ENCODE peak calls at places on chromosome 3, in four cellular contexts. One of them, this sample, is unnamed.
A peak's percentile ranks its signal among the peaks of the same experiment; 100 is the strongest.

GRCh38 chr3:122957707-122958210 is 69.8 kb downstream of the SEMA5B start:
- DNase-seq in GM23248: no peak
- DNase-seq in neuronal stem cell: no peak
- DNase-seq in A549: no peak
- DNase-seq in this sample: no peak

GRCh38 chr3:10983219-10983916 is 9.2 kb upstream of the SLC6A1 start:
- DNase-seq in GM23248: peak; percentile 61
- DNase-seq in neuronal stem cell: peak; percentile 49
- DNase-seq in A549: peak; percentile 37
- DNase-seq in this sample: peak; percentile 21

GRCh38 chr3:108486272-108486787 is 24.1 kb downstream of the MYH15 start:
- DNase-seq in GM23248: no peak
- DNase-seq in neuronal stem cell: no peak
- DNase-seq in A549: no peak
- DNase-seq in this sample: no peak

GRCh38 chr3:129023909-129024308 is 22.8 kb downstream of the EFCC1 start:
- DNase-seq in GM23248: peak; percentile 48
- DNase-seq in neuronal stem cell: no peak
- DNase-seq in A549: peak; percentile 38
- DNase-seq in this sample: peak; percentile 31

GRCh38 chr3:61667417-61668213 is 106.2 kb downstream of the PTPRG start:
- DNase-seq in GM23248: peak; percentile 23
- DNase-seq in neuronal stem cell: no peak
- DNase-seq in A549: no peak
- DNase-seq in this sample: no peak

GRCh38 chr3:153443961-153444360 is 281.9 kb downstream of the RAP2B start:
- DNase-seq in GM23248: peak; percentile 26
- DNase-seq in neuronal stem cell: no peak
- DNase-seq in A549: peak; percentile 26
- DNase-seq in this sample: peak; percentile 25

GRCh38 chr3:35744419-35744818 is 105.1 kb downstream of the ARPP21 start:
- DNase-seq in GM23248: no peak
- DNase-seq in neuronal stem cell: peak; percentile 17
- DNase-seq in A549: no peak
- DNase-seq in this sample: peak; percentile 13

GRCh38 chr3:45035441-45036301 is 9.6 kb downstream of the CLEC3B start:
- DNase-seq in GM23248: no peak
- DNase-seq in neuronal stem cell: no peak
- DNase-seq in A549: no peak
- DNase-seq in this sample: peak; percentile 59

GRCh38 chr3:169227911-169228310 is 435.6 kb downstream of the MECOM start:
- DNase-seq in GM23248: peak; percentile 85
- DNase-seq in neuronal stem cell: no peak
- DNase-seq in A549: no peak
- DNase-seq in this sample: peak; percentile 71

GRCh38 chr3:188294823-188295487 is 141.0 kb downstream of the LPP start:
- DNase-seq in GM23248: peak; percentile 96
- DNase-seq in neuronal stem cell: no peak
- DNase-seq in A549: peak; percentile 87
- DNase-seq in this sample: peak; percentile 99

GRCh38 chr3:168517514-168518071 is 421.9 kb upstream of the GOLIM4 start:
- DNase-seq in GM23248: no peak
- DNase-seq in neuronal stem cell: no peak
- DNase-seq in A549: no peak
- DNase-seq in this sample: no peak

GRCh38 chr3:38117163-38117716 is 19.7 kb downstream of the ACAA1 start:
- DNase-seq in GM23248: peak; percentile 32
- DNase-seq in neuronal stem cell: no peak
- DNase-seq in A549: no peak
- DNase-seq in this sample: no peak

GRCh38 chr3:17632401-17633100 is 109.9 kb downstream of the TBC1D5 start:
- DNase-seq in GM23248: peak; percentile 83
- DNase-seq in neuronal stem cell: no peak
- DNase-seq in A549: peak; percentile 69
- DNase-seq in this sample: peak; percentile 73

GRCh38 chr3:113747719-113748046 is 848 bp downstream of the ATP6V1A start:
- DNase-seq in GM23248: peak; percentile 49
- DNase-seq in neuronal stem cell: peak; percentile 6
- DNase-seq in A549: no peak
- DNase-seq in this sample: peak; percentile 38

GRCh38 chr3:123314409-123315270 is 112.9 kb downstream of the SEC22A start:
- DNase-seq in GM23248: no peak
- DNase-seq in neuronal stem cell: no peak
- DNase-seq in A549: no peak
- DNase-seq in this sample: no peak

GRCh38 chr3:161268601-161269000 is 47.5 kb downstream of the NMD3 start:
- DNase-seq in GM23248: no peak
- DNase-seq in neuronal stem cell: no peak
- DNase-seq in A549: no peak
- DNase-seq in this sample: no peak

GRCh38 chr3:149179225-149179624 is 42.4 kb downstream of the CP start:
- DNase-seq in GM23248: peak; percentile 80
- DNase-seq in neuronal stem cell: no peak
- DNase-seq in A549: peak; percentile 20
- DNase-seq in this sample: peak; percentile 85

GRCh38 chr3:45599984-45600650 is 5.6 kb downstream of the LIMD1 start:
- DNase-seq in GM23248: no peak
- DNase-seq in neuronal stem cell: no peak
- DNase-seq in A549: no peak
- DNase-seq in this sample: no peak

GRCh38 chr3:151410891-151411559 is 26.5 kb upstream of the P2RY12 start:
- DNase-seq in GM23248: peak; percentile 63
- DNase-seq in neuronal stem cell: no peak
- DNase-seq in A549: no peak
- DNase-seq in this sample: peak; percentile 32

GRCh38 chr3:23834082-23834870 is 28.5 kb downstream of the UBE2E1 start:
- DNase-seq in GM23248: peak; percentile 37
- DNase-seq in neuronal stem cell: no peak
- DNase-seq in A549: no peak
- DNase-seq in this sample: peak; percentile 26

GRCh38 chr3:158508481-158508880 is 62.5 kb upstream of the MLF1 start:
- DNase-seq in GM23248: no peak
- DNase-seq in neuronal stem cell: no peak
- DNase-seq in A549: no peak
- DNase-seq in this sample: peak; percentile 73

GRCh38 chr3:134854285-134854684 is 59.2 kb downstream of the EPHB1 start:
- DNase-seq in GM23248: no peak
- DNase-seq in neuronal stem cell: no peak
- DNase-seq in A549: no peak
- DNase-seq in this sample: no peak

GRCh38 chr3:30501526-30501925 is 104.9 kb upstream of the TGFBR2 start:
- DNase-seq in GM23248: no peak
- DNase-seq in neuronal stem cell: no peak
- DNase-seq in A549: no peak
- DNase-seq in this sample: no peak
- H3K4me2 ChIP-seq in GM23248: no peak overlapping the region
- H3K4me2 ChIP-seq in neuronal stem cell: no peak overlapping the region
- H3K4me2 ChIP-seq in A549: no peak overlapping the region
- H3K4me2 ChIP-seq in this sample: no peak overlapping the region

GRCh38 chr3:57840445-57840844 is 84.3 kb downstream of the SLMAP start:
- DNase-seq in GM23248: no peak
- DNase-seq in neuronal stem cell: no peak
- DNase-seq in A549: no peak
- DNase-seq in this sample: no peak
- H3K27ac ChIP-seq in GM23248: no peak overlapping the region
- H3K27ac ChIP-seq in neuronal stem cell: no peak overlapping the region
- H3K27ac ChIP-seq in A549: no peak overlapping the region
- H3K27ac ChIP-seq in this sample: no peak overlapping the region

GRCh38 chr3:183114779-183115178 is 15.5 kb upstream of the MCCC1 start:
- DNase-seq in GM23248: no peak
- DNase-seq in neuronal stem cell: no peak
- DNase-seq in A549: no peak
- DNase-seq in this sample: no peak

GRCh38 chr3:183116051-183116614 is 16.8 kb upstream of the MCCC1 start:
- DNase-seq in GM23248: no peak
- DNase-seq in neuronal stem cell: peak; percentile 83
- DNase-seq in A549: peak; percentile 48
- DNase-seq in this sample: no peak

GRCh38 chr3:183108470-183108869 is 9.2 kb upstream of the MCCC1 start:
- DNase-seq in GM23248: no peak
- DNase-seq in neuronal stem cell: no peak
- DNase-seq in A549: no peak
- DNase-seq in this sample: no peak

GRCh38 chr3:183117046-183117445 is 17.8 kb upstream of the MCCC1 start:
- DNase-seq in GM23248: no peak
- DNase-seq in neuronal stem cell: no peak
- DNase-seq in A549: no peak
- DNase-seq in this sample: no peak

DNA sequence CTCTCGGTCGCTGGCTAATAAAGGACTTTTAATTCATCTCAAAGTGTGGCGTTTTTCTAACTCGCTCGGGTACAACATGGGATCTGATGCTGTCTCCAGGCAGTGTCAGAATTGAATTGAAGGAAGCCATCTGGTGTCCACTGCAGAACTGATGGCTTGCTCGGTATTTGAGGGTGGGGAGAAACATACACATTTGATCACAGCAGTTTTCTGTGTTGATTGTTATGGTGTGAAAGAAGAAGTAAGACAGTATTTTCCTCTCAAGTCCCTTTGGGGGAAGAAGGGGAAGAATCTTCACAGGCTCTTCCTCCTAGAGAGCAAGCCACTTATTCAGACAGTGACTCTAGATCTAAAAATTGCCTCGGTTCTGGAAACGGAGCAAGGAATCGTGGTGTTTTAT is 15.1 kb upstream of the MCCC1 start:
- DNase-seq in GM23248: no peak
- DNase-seq in neuronal stem cell: no peak
- DNase-seq in A549: no peak
- DNase-seq in this sample: no peak
- H3K4me2 ChIP-seq in GM23248: no peak overlapping the region
- H3K4me2 ChIP-seq in neuronal stem cell: peak overlapping the region; percentile 12
- H3K4me2 ChIP-seq in A549: no peak overlapping the region
- H3K4me2 ChIP-seq in this sample: no peak overlapping the region

GRCh38 chr3:100198579-100199269 is 62.1 kb upstream of the TBC1D23 start:
- DNase-seq in GM23248: no peak
- DNase-seq in neuronal stem cell: no peak
- DNase-seq in A549: no peak
- DNase-seq in this sample: no peak

GRCh38 chr3:100197876-100198275 is 62.9 kb upstream of the TBC1D23 start:
- DNase-seq in GM23248: no peak
- DNase-seq in neuronal stem cell: no peak
- DNase-seq in A549: no peak
- DNase-seq in this sample: no peak
- H3K27ac ChIP-seq in GM23248: no peak overlapping the region
- H3K27ac ChIP-seq in neuronal stem cell: no peak overlapping the region
- H3K27ac ChIP-seq in A549: no peak overlapping the region
- H3K27ac ChIP-seq in this sample: no peak overlapping the region

GRCh38 chr3:192957441-192957951 is 39.8 kb upstream of the MB21D2 start:
- DNase-seq in GM23248: peak; percentile 93
- DNase-seq in neuronal stem cell: no peak
- DNase-seq in A549: peak; percentile 33
- DNase-seq in this sample: peak; percentile 90

DNA sequence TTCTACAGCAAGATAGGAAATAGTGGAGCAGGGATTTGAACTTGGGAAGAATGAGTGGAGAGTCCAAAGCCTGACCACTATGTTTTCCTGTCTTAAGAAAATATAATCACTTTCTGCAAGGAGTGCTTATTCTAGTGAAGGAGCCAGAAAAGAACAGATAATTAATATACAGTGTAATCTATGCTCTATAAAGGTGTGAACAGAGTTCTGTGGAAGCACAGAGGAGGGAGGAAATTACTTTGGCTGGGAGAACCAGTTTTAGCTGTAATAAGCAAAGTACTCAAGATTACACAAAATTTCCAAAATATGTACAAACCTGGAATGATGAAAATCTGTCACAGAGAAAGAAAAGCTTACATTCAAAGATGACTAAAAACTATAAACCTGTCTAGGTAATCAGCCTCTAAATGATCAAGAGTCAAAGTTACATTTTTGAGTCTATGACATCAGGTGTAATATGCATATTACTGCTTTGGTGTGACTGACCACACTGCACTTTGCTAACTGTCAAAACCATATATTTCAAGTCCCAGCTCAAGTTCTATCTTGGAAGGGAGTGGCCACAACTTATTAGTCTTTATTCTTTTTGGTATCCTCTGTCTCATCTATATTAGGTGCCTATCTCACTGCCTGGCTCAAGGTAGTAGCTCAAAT is 40.7 kb upstream of the MB21D2 start:
- DNase-seq in GM23248: no peak
- DNase-seq in neuronal stem cell: no peak
- DNase-seq in A549: no peak
- DNase-seq in this sample: no peak
- H3K4me2 ChIP-seq in GM23248: peak overlapping the region; percentile 82
- H3K4me2 ChIP-seq in neuronal stem cell: no peak overlapping the region
- H3K4me2 ChIP-seq in A549: peak overlapping the region; percentile 57
- H3K4me2 ChIP-seq in this sample: peak overlapping the region; percentile 86

GRCh38 chr3:141335531-141336042 is 32.7 kb upstream of the ZBTB38 start:
- DNase-seq in GM23248: peak; percentile 58
- DNase-seq in neuronal stem cell: no peak
- DNase-seq in A549: no peak
- DNase-seq in this sample: peak; percentile 37

GRCh38 chr3:141336672-141337522 is 31.4 kb upstream of the ZBTB38 start:
- DNase-seq in GM23248: peak; percentile 92
- DNase-seq in neuronal stem cell: no peak
- DNase-seq in A549: peak; percentile 65
- DNase-seq in this sample: peak; percentile 92

GRCh38 chr3:141334627-141335250 is 33.6 kb upstream of the ZBTB38 start:
- DNase-seq in GM23248: no peak
- DNase-seq in neuronal stem cell: no peak
- DNase-seq in A549: no peak
- DNase-seq in this sample: no peak

GRCh38 chr3:141338881-141339280 is 29.4 kb upstream of the ZBTB38 start:
- DNase-seq in GM23248: no peak
- DNase-seq in neuronal stem cell: no peak
- DNase-seq in A549: no peak
- DNase-seq in this sample: no peak

DNA sequence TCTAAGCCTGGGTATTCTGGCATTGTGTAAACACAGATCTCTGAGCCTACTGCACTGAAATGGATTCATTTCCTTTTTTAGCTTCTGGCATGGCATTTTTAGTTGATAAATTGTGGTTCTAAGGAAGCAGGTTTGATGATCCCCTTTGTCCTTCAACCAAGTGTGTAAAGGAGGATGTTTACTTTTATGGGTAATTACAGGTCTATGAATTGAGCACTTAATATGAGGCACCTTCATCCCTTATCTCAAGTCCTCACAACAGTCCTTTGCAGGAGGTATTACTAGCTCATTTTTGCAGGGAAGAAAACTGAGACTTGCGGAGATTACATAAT is 30.8 kb upstream of the ZBTB38 start:
- DNase-seq in GM23248: no peak
- DNase-seq in neuronal stem cell: no peak
- DNase-seq in A549: no peak
- DNase-seq in this sample: no peak
- H3K27ac ChIP-seq in GM23248: peak overlapping the region; percentile 66
- H3K27ac ChIP-seq in neuronal stem cell: no peak overlapping the region
- H3K27ac ChIP-seq in A549: peak overlapping the region; percentile 91
- H3K27ac ChIP-seq in this sample: peak overlapping the region; percentile 15

This sample was measured in fibroblast of lung.